ENCODE peak calls at places on chromosomes 5 and 9, in seven cellular contexts. K, Z, I, Y, U, W and Q are unnamed samples.

GRCh38 chr5:81425569-81425968 is 31.6 kb upstream of the ACOT12 start:
- DNase-seq in K (no peak), Z (no peak), I (no peak), Y (no peak), U (no peak), W (no peak), Q (no peak)

GRCh38 chr5:132704875-132705274 is 31.1 kb downstream of the IL4 start:
- DNase-seq in K (no peak), Z (no peak), I (no peak), Y (no peak), U (no peak), W (no peak), Q (no peak)

GRCh38 chr5:67983251-67983941 is 232.2 kb upstream of the PIK3R1 start:
- DNase-seq in K (no peak), Z (no peak), I (no peak), Y (no peak), U (no peak), W (no peak), Q (no peak)

GRCh38 chr9:126293522-126293889 is 33.1 kb upstream of the MVB12B start:
- DNase-seq in K (no peak), Z (no peak), I (peak; percentile 60), Y (no peak), U (peak; percentile 12), W (no peak), Q (no peak)

GRCh38 chr5:33148076-33148501 is 292.7 kb upstream of the TARS1 start:
- DNase-seq in K (no peak), Z (peak; percentile 42), I (no peak), Y (no peak), U (no peak), W (no peak), Q (no peak)

GRCh38 chr5:133328800-133329199 is 277.0 kb downstream of the HSPA4 start:
- DNase-seq in K (no peak), Z (no peak), I (no peak), Y (no peak), U (no peak), W (no peak), Q (no peak)

GRCh38 chr9:80866576-80867227 is 822.6 kb downstream of the TLE1 start:
- DNase-seq in K (no peak), Z (no peak), I (no peak), Y (no peak), U (no peak), W (no peak), Q (no peak)

GRCh38 chr9:88775037-88775471 is 216.2 kb upstream of the S1PR3 start:
- DNase-seq in K (no peak), Z (no peak), I (no peak), Y (no peak), U (no peak), W (no peak), Q (no peak)

GRCh38 chr5:107370569-107370968 is 300.2 kb downstream of the EFNA5 start:
- DNase-seq in K (no peak), Z (no peak), I (no peak), Y (no peak), U (no peak), W (no peak), Q (no peak)

GRCh38 chr5:159319822-159320221 is 10.5 kb downstream of the IL12B start:
- DNase-seq in K (no peak), Z (no peak), I (no peak), Y (no peak), U (no peak), W (no peak), Q (no peak)

GRCh38 chr9:112764837-112765236 is 14.3 kb downstream of the SNX30 start:
- DNase-seq in K (no peak), Z (no peak), I (peak; percentile 21), Y (no peak), U (no peak), W (no peak), Q (no peak)

GRCh38 chr9:110321055-110321454 is 16.6 kb downstream of the TXNDC8 start:
- DNase-seq in K (no peak), Z (no peak), I (no peak), Y (no peak), U (no peak), W (no peak), Q (no peak)

GRCh38 chr9:121300283-121301119 is 32.5 kb downstream of the GSN start:
- DNase-seq in K (no peak), Z (no peak), I (no peak), Y (no peak), U (no peak), W (no peak), Q (peak; percentile 45)

GRCh38 chr9:22158983-22159382 is 149.9 kb upstream of the CDKN2B start:
- DNase-seq in K (no peak), Z (peak; percentile 53), I (no peak), Y (no peak), U (no peak), W (no peak), Q (peak; percentile 77)

GRCh38 chr9:85599540-85600140 is 142.1 kb downstream of the AGTPBP1 start:
- DNase-seq in K (no peak), Z (no peak), I (no peak), Y (no peak), U (no peak), W (no peak), Q (no peak)

GRCh38 chr5:113447651-113448050 is 12.9 kb upstream of the TSSK1B start:
- DNase-seq in K (no peak), Z (no peak), I (no peak), Y (no peak), U (no peak), W (no peak), Q (no peak)

GRCh38 chr5:150021491-150022162 is 21.1 kb downstream of the HMGXB3 start:
- DNase-seq in K (no peak), Z (no peak), I (no peak), Y (no peak), U (no peak), W (no peak), Q (peak; percentile 48)

GRCh38 chr5:151741678-151742423 is 16.6 kb downstream of the ATOX1 start:
- DNase-seq in K (no peak), Z (no peak), I (no peak), Y (no peak), U (no peak), W (no peak), Q (no peak)

GRCh38 chr5:38284378-38284777 is 26.0 kb downstream of the EGFLAM start:
- DNase-seq in K (no peak), Z (no peak), I (no peak), Y (no peak), U (no peak), W (no peak), Q (no peak)

GRCh38 chr5:88667187-88668141 is 215.5 kb downstream of the MEF2C start:
- DNase-seq in K (no peak), Z (no peak), I (no peak), Y (peak; percentile 52), U (no peak), W (no peak), Q (no peak)

GRCh38 chr5:76604838-76605237 is 18.4 kb downstream of the F2RL2 start:
- DNase-seq in K (no peak), Z (no peak), I (no peak), Y (no peak), U (no peak), W (no peak), Q (no peak)

GRCh38 chr9:129138476-129139232 is 27.4 kb downstream of the PTPA start:
- DNase-seq in K (no peak), Z (peak; percentile 78), I (no peak), Y (no peak), U (no peak), W (no peak), Q (no peak)

GRCh38 chr5:83306572-83307241 is 164.8 kb upstream of the VCAN start:
- DNase-seq in K (no peak), Z (peak; percentile 41), I (no peak), Y (no peak), U (peak; percentile 5), W (no peak), Q (no peak)

GRCh38 chr5:179171816-179172745 is 111.9 kb downstream of the ZNF354C start:
- DNase-seq in K (no peak), Z (peak; percentile 31), I (no peak), Y (no peak), U (no peak), W (no peak), Q (no peak)

GRCh38 chr9:131214931-131215330 is 61.4 kb downstream of the FAM78A start:
- DNase-seq in K (no peak), Z (no peak), I (no peak), Y (no peak), U (no peak), W (no peak), Q (no peak)

GRCh38 chr9:83622433-83622813 is 520 bp upstream of the IDNK start:
- DNase-seq in K (no peak), Z (no peak), I (no peak), Y (no peak), U (no peak), W (no peak), Q (no peak)

GRCh38 chr5:88248094-88248493 is 20.6 kb downstream of the TMEM161B start:
- DNase-seq in K (no peak), Z (no peak), I (no peak), Y (no peak), U (no peak), W (no peak), Q (no peak)

GRCh38 chr9:37788328-37788727 is 3.5 kb upstream of the EXOSC3 start:
- DNase-seq in K (no peak), Z (no peak), I (no peak), Y (no peak), U (no peak), W (no peak), Q (no peak)

GRCh38 chr5:54360925-54361662 is 50.7 kb upstream of the ARL15 start:
- DNase-seq in K (no peak), Z (no peak), I (no peak), Y (no peak), U (no peak), W (no peak), Q (no peak)

GRCh38 chr9:13284011-13284410 is 4.5 kb upstream of the MPDZ start:
- DNase-seq in K (no peak), Z (no peak), I (no peak), Y (no peak), U (no peak), W (no peak), Q (no peak)

GRCh38 chr5:144467795-144468194 is 297.1 kb downstream of the KCTD16 start:
- DNase-seq in K (no peak), Z (no peak), I (no peak), Y (no peak), U (no peak), W (no peak), Q (peak; percentile 9)

GRCh38 chr5:58151414-58151813 is 308.5 kb downstream of the PLK2 start:
- DNase-seq in K (no peak), Z (no peak), I (no peak), Y (no peak), U (no peak), W (no peak), Q (no peak)

GRCh38 chr9:85404911-85405580 is 336.7 kb downstream of the AGTPBP1 start:
- DNase-seq in K (no peak), Z (no peak), I (no peak), Y (no peak), U (no peak), W (no peak), Q (no peak)

GRCh38 chr5:67059747-67060490 is 136.7 kb downstream of the CD180 start:
- DNase-seq in K (no peak), Z (no peak), I (no peak), Y (no peak), U (no peak), W (no peak), Q (no peak)

GRCh38 chr9:87792831-87793288 is 66.9 kb downstream of the CTSL start:
- DNase-seq in K (no peak), Z (peak; percentile 78), I (peak; percentile 78), Y (no peak), U (peak; percentile 15), W (no peak), Q (no peak)

GRCh38 chr9:87286506-87286905 is 211.2 kb upstream of the DAPK1 start:
- DNase-seq in K (no peak), Z (no peak), I (no peak), Y (no peak), U (no peak), W (no peak), Q (no peak)

GRCh38 chr5:150519978-150520377 is 12.0 kb downstream of the NDST1 start:
- DNase-seq in K (no peak), Z (no peak), I (no peak), Y (no peak), U (no peak), W (no peak), Q (no peak)

GRCh38 chr5:144436007-144436406 is 265.3 kb downstream of the KCTD16 start:
- DNase-seq in K (no peak), Z (no peak), I (no peak), Y (no peak), U (no peak), W (no peak), Q (no peak)